ENCODE peak calls at places on chromosomes 7 and 10, in eight cellular contexts. V is colonic mucosa, Q is EL, P is DMS53, C is NCI-H774, T is endothelial cell, F is AG09319, Z is mucosa of gallbladder. W is an unnamed sample.
A peak's percentile ranks its signal among the peaks of the same experiment; 100 is the strongest.

GRCh38 chr7:101870361-101871062 is 53.1 kb downstream of the CUX1 start:
- DNase-seq in V (peak; percentile 62), Q (peak; percentile 18), P (peak; percentile 91), C (no peak), T (no peak), F (no peak), Z (no peak), W (no peak)

GRCh38 chr10:78914502-78915330 is 154.1 kb upstream of the ZMIZ1 start:
- DNase-seq in V (peak; percentile 49), Q (no peak), P (no peak), C (no peak), T (no peak), F (no peak), Z (peak; percentile 67), W (no peak)

GRCh38 chr7:150755473-150756099 is 18.4 kb downstream of the GIMAP5 start:
- DNase-seq in V (no peak), Q (no peak), P (no peak), C (no peak), T (no peak), F (no peak), Z (no peak), W (no peak)

GRCh38 chr7:100035865-100036264 is 13.7 kb upstream of the ZSCAN21 start:
- DNase-seq in V (no peak), Q (no peak), P (no peak), C (no peak), T (no peak), F (no peak), Z (no peak), W (no peak)

GRCh38 chr10:25174461-25175230 is at the start of gene GPR158:
- DNase-seq in V (peak; percentile 91), Q (peak; percentile 79), P (peak; percentile 92), C (peak; percentile 88), T (peak; percentile 90), F (peak; percentile 64), Z (peak; percentile 91), W (no peak)

GRCh38 chr7:73850781-73851207 is 8.5 kb upstream of the METTL27 start:
- DNase-seq in V (peak; percentile 63), Q (peak; percentile 97), P (peak; percentile 34), C (no peak), T (no peak), F (peak; percentile 96), Z (peak; percentile 50), W (peak; percentile 97)

GRCh38 chr7:107332488-107333269 is 137.2 kb upstream of the GPR22 start:
- DNase-seq in V (no peak), Q (no peak), P (no peak), C (no peak), T (no peak), F (no peak), Z (no peak), W (no peak)

GRCh38 chr10:44161196-44161595 is 223.7 kb downstream of the CXCL12 start:
- DNase-seq in V (no peak), Q (no peak), P (no peak), C (no peak), T (no peak), F (no peak), Z (no peak), W (peak; percentile 2)

GRCh38 chr10:74055383-74056065 is 57.6 kb downstream of the VCL start:
- DNase-seq in V (no peak), Q (no peak), P (no peak), C (no peak), T (no peak), F (no peak), Z (no peak), W (no peak)

GRCh38 chr10:117936136-117936535 is 110.6 kb downstream of the RAB11FIP2 start:
- DNase-seq in V (no peak), Q (peak; percentile 24), P (no peak), C (no peak), T (no peak), F (peak; percentile 28), Z (no peak), W (no peak)

GRCh38 chr7:31814187-31814586 is 127.2 kb downstream of the PPP1R17 start:
- DNase-seq in V (no peak), Q (peak; percentile 27), P (peak; percentile 45), C (no peak), T (peak; percentile 8), F (no peak), Z (no peak), W (no peak)